ENCODE peak calls at places on chromosomes 13 and 19, in eight cellular contexts. I is RCC 7860; G is nephron progenitor cell; P is stimulated activated CD8-positive, alpha-beta memory T cell treated with anti-CD3 and anti-CD28 coated beads, Interleukin-7, amount 100 ng/mL, for 1 hour; Y is NCI-H1105; Z is HTR-8/SVneo; F is fibroblast of lung; K is brain pericyte. X is an unnamed sample.
A peak's percentile ranks its signal among the peaks of the same experiment; 100 is the strongest.

GRCh38 chr19:37966211-37967072 is 59.4 kb downstream of the SIPA1L3 start:
- DNase-seq in I (no peak), G (no peak), P (no peak), Y (no peak), Z (peak; percentile 29), F (no peak), K (no peak), X (peak; percentile 68)

GRCh38 chr19:43504426-43505185 is at the start of gene PHLDB3:
- DNase-seq in I (no peak), G (peak; percentile 53), P (peak; percentile 27), Y (peak; percentile 40), Z (no peak), F (no peak), K (no peak), X (peak; percentile 74)

GRCh38 chr19:42023943-42024260 is 29.9 kb upstream of the ATP1A3 start:
- DNase-seq in I (no peak), G (no peak), P (no peak), Y (no peak), Z (no peak), F (no peak), K (no peak), X (no peak)

GRCh38 chr13:31042501-31043165 is 110.2 kb downstream of the TEX26 start:
- DNase-seq in I (no peak), G (no peak), P (no peak), Y (no peak), Z (no peak), F (no peak), K (no peak), X (no peak)

GRCh38 chr19:11881151-11881800 is 6.3 kb upstream of the ZNF69 start:
- DNase-seq in I (peak; percentile 37), G (peak; percentile 73), P (peak; percentile 50), Y (peak; percentile 50), Z (peak; percentile 55), F (peak; percentile 62), K (no peak), X (peak; percentile 61)

GRCh38 chr13:53204598-53204997 is 176.0 kb downstream of the OLFM4 start:
- DNase-seq in I (no peak), G (no peak), P (no peak), Y (no peak), Z (no peak), F (no peak), K (no peak), X (no peak)

GRCh38 chr19:32022946-32023832 is 322.2 kb upstream of the ZNF507 start:
- DNase-seq in I (no peak), G (no peak), P (no peak), Y (no peak), Z (no peak), F (no peak), K (no peak), X (no peak)

GRCh38 chr19:13604902-13605586 is 98.8 kb upstream of the CACNA1A start:
- DNase-seq in I (no peak), G (no peak), P (no peak), Y (no peak), Z (no peak), F (no peak), K (no peak), X (no peak)

GRCh38 chr19:10726268-10726667 is 8.4 kb downstream of the DNM2 start:
- DNase-seq in I (no peak), G (no peak), P (no peak), Y (no peak), Z (no peak), F (no peak), K (no peak), X (no peak)

GRCh38 chr13:21109168-21109567 is 47.8 kb upstream of the LATS2 start:
- DNase-seq in I (no peak), G (no peak), P (no peak), Y (no peak), Z (no peak), F (no peak), K (no peak), X (no peak)

GRCh38 chr19:913080-913748 is at the start of gene R3HDM4:
- DNase-seq in I (peak; percentile 20), G (peak; percentile 86), P (peak; percentile 71), Y (peak; percentile 26), Z (no peak), F (peak; percentile 44), K (no peak), X (peak; percentile 85)

GRCh38 chr19:37979547-37980082 is 72.6 kb downstream of the SIPA1L3 start:
- DNase-seq in I (peak; percentile 54), G (no peak), P (no peak), Y (peak; percentile 53), Z (peak; percentile 60), F (no peak), K (no peak), X (peak; percentile 70)

GRCh38 chr19:18203863-18204393 is at the start of gene RAB3A:
- DNase-seq in I (peak; percentile 99), G (peak; percentile 100), P (peak; percentile 99), Y (peak; percentile 100), Z (peak; percentile 100), F (peak; percentile 100), K (peak; percentile 100), X (peak; percentile 99)

GRCh38 chr13:113123226-113124150 is 889 bp downstream of the F10 start:
- DNase-seq in I (no peak), G (no peak), P (no peak), Y (no peak), Z (no peak), F (no peak), K (no peak), X (no peak)

GRCh38 chr13:33953203-33953602 is 135.3 kb downstream of the RFC3 start:
- DNase-seq in I (no peak), G (no peak), P (no peak), Y (no peak), Z (no peak), F (peak; percentile 32), K (no peak), X (no peak)

GRCh38 chr19:45528744-45529453 is 21.6 kb downstream of the VASP start:
- DNase-seq in I (no peak), G (peak; percentile 45), P (no peak), Y (peak; percentile 85), Z (no peak), F (peak; percentile 27), K (no peak), X (peak; percentile 72)

GRCh38 chr19:11264452-11265176 is 2.3 kb upstream of the DOCK6 start:
- DNase-seq in I (no peak), G (no peak), P (no peak), Y (no peak), Z (no peak), F (no peak), K (no peak), X (peak; percentile 92)

GRCh38 chr19:49403404-49404187 is 15.5 kb downstream of the KASH5 start:
- DNase-seq in I (no peak), G (peak; percentile 50), P (no peak), Y (peak; percentile 20), Z (peak; percentile 60), F (no peak), K (peak; percentile 89), X (no peak)

GRCh38 chr13:26476111-26476743 is 81.3 kb upstream of the WASF3 start:
- DNase-seq in I (no peak), G (peak; percentile 62), P (no peak), Y (no peak), Z (no peak), F (peak; percentile 14), K (no peak), X (peak; percentile 37)

GRCh38 chr13:37263881-37264280 is 158.4 kb upstream of the CSNK1A1L start:
- DNase-seq in I (no peak), G (no peak), P (no peak), Y (no peak), Z (no peak), F (no peak), K (no peak), X (no peak)

GRCh38 chr19:6686628-6686975 is 16.6 kb upstream of the TNFSF14 start:
- DNase-seq in I (no peak), G (no peak), P (no peak), Y (no peak), Z (no peak), F (no peak), K (no peak), X (no peak)

GRCh38 chr19:28126499-28126898 is 1086.5 kb downstream of the UQCRFS1 start:
- DNase-seq in I (no peak), G (no peak), P (no peak), Y (no peak), Z (no peak), F (no peak), K (no peak), X (no peak)

GRCh38 chr13:29924482-29924884 is 74.1 kb upstream of the UBL3 start:
- DNase-seq in I (peak; percentile 85), G (no peak), P (no peak), Y (no peak), Z (no peak), F (peak; percentile 34), K (peak; percentile 53), X (no peak)

GRCh38 chr13:26019881-26020535 is 31.8 kb downstream of the SHISA2 start:
- DNase-seq in I (peak; percentile 99), G (no peak), P (no peak), Y (no peak), Z (peak; percentile 32), F (peak; percentile 74), K (peak; percentile 68), X (no peak)

GRCh38 chr13:28117689-28118377 is 17.5 kb upstream of the FLT3 start:
- DNase-seq in I (no peak), G (no peak), P (no peak), Y (no peak), Z (no peak), F (peak; percentile 10), K (no peak), X (no peak)

GRCh38 chr19:47698631-47699359 is 14.4 kb upstream of the EHD2 start:
- DNase-seq in I (no peak), G (no peak), P (no peak), Y (no peak), Z (no peak), F (no peak), K (no peak), X (no peak)

GRCh38 chr13:66689628-66690027 is 540.5 kb downstream of the PCDH9 start:
- DNase-seq in I (no peak), G (no peak), P (no peak), Y (no peak), Z (no peak), F (peak; percentile 68), K (no peak), X (no peak)

GRCh38 chr19:43779820-43780219 is 953 bp downstream of the KCNN4 start:
- DNase-seq in I (no peak), G (no peak), P (no peak), Y (no peak), Z (no peak), F (no peak), K (no peak), X (no peak)

GRCh38 chr13:77168232-77168631 is 141.3 kb upstream of the FBXL3 start:
- DNase-seq in I (no peak), G (no peak), P (no peak), Y (no peak), Z (no peak), F (no peak), K (no peak), X (no peak)

GRCh38 chr19:18939922-18940775 is 868 bp downstream of the HOMER3 start:
- DNase-seq in I (peak; percentile 12), G (peak; percentile 77), P (no peak), Y (no peak), Z (peak; percentile 80), F (peak; percentile 57), K (no peak), X (peak; percentile 80)

GRCh38 chr19:9130965-9131364 is 4.2 kb upstream of the OR7G3 start:
- DNase-seq in I (no peak), G (no peak), P (no peak), Y (no peak), Z (no peak), F (no peak), K (no peak), X (no peak)

GRCh38 chr13:98487016-98487415 is 89.9 kb downstream of the STK24 start:
- DNase-seq in I (no peak), G (no peak), P (no peak), Y (no peak), Z (no peak), F (peak; percentile 42), K (no peak), X (no peak)

GRCh38 chr19:2653717-2654584 is 48.5 kb downstream of the GNG7 start:
- DNase-seq in I (no peak), G (peak; percentile 35), P (no peak), Y (no peak), Z (no peak), F (no peak), K (no peak), X (no peak)

GRCh38 chr19:42441047-42441440 is 1.7 kb downstream of the CXCL17 start:
- DNase-seq in I (no peak), G (no peak), P (no peak), Y (no peak), Z (no peak), F (no peak), K (no peak), X (peak; percentile 74)